ENCODE peak calls at places on chromosomes 2 and 18, in eight cellular contexts. D, T, O, P, L, J, C and Z are unnamed samples.

GRCh38 chr2:151730242-151730975 is 3.9 kb downstream of the NEB start:
- DNase-seq in D (no peak), T (peak; percentile 8), O (no peak), P (peak; percentile 4), L (peak; percentile 61), J (no peak), C (no peak), Z (no peak)

GRCh38 chr2:162221064-162221463 is 22.2 kb downstream of the FAP start:
- DNase-seq in D (peak; percentile 88), T (peak; percentile 79), O (peak; percentile 65), P (peak; percentile 29), L (peak; percentile 37), J (peak; percentile 68), C (peak; percentile 8), Z (peak; percentile 16)

GRCh38 chr2:113707106-113707505 is 49.3 kb downstream of the SLC35F5 start:
- DNase-seq in D (no peak), T (peak; percentile 75), O (no peak), P (no peak), L (no peak), J (no peak), C (no peak), Z (no peak)

GRCh38 chr2:9332853-9333245 is 90.5 kb downstream of the ITGB1BP1 start:
- DNase-seq in D (no peak), T (peak; percentile 34), O (no peak), P (no peak), L (no peak), J (no peak), C (no peak), Z (no peak)

GRCh38 chr2:53397085-53397484 is 370.5 kb upstream of the CHAC2 start:
- DNase-seq in D (no peak), T (no peak), O (no peak), P (no peak), L (peak; percentile 81), J (no peak), C (no peak), Z (no peak)

GRCh38 chr2:174748948-174749347 is 15.3 kb downstream of the CHRNA1 start:
- DNase-seq in D (no peak), T (peak; percentile 54), O (peak; percentile 37), P (peak; percentile 52), L (peak; percentile 61), J (peak; percentile 79), C (no peak), Z (peak; percentile 49)

GRCh38 chr2:25917832-25918231 is 39.5 kb upstream of the ASXL2 start:
- DNase-seq in D (no peak), T (no peak), O (no peak), P (no peak), L (no peak), J (no peak), C (no peak), Z (no peak)

GRCh38 chr2:3674446-3674845 is 16.4 kb downstream of the ALLC start:
- DNase-seq in D (no peak), T (no peak), O (no peak), P (no peak), L (no peak), J (no peak), C (no peak), Z (no peak)

GRCh38 chr2:206274434-206275273 is at the start of gene ZDBF2:
- DNase-seq in D (no peak), T (peak; percentile 87), O (peak; percentile 48), P (peak; percentile 53), L (peak; percentile 49), J (peak; percentile 50), C (no peak), Z (peak; percentile 13)

GRCh38 chr18:22345733-22346132 is 72.0 kb downstream of the CTAGE1 start:
- DNase-seq in D (no peak), T (peak; percentile 48), O (no peak), P (no peak), L (no peak), J (no peak), C (no peak), Z (no peak)

GRCh38 chr2:74007120-74007519 is 22.4 kb downstream of the TET3 start:
- DNase-seq in D (no peak), T (no peak), O (no peak), P (no peak), L (no peak), J (no peak), C (no peak), Z (no peak)

GRCh38 chr2:159380676-159381239 is 94.3 kb upstream of the WDSUB1 start:
- DNase-seq in D (no peak), T (no peak), O (no peak), P (no peak), L (no peak), J (no peak), C (no peak), Z (no peak)